ENCODE peak calls at places on chromosomes 2 and 18, in seven cellular contexts. V, K, I, X, W, Y and Z are unnamed samples. For H3K36me3, the result is how much of the 10 kb centered on the place peaks cover.

GRCh38 chr2:234770715-234771141 is 181.1 kb upstream of the SH3BP4 start:
- DNase-seq in V (peak), K (no peak), I (no peak), X (no peak), W (no peak), Y (no peak), Z (no peak)

GRCh38 chr18:63677490-63678225 is 16.0 kb upstream of the SERPINB3 start:
- DNase-seq in V (no peak), K (no peak), I (no peak), X (no peak), W (no peak), Y (no peak), Z (no peak)

GRCh38 chr2:135742307-135742838 is 718 bp downstream of the UBXN4 start:
- DNase-seq in V (peak), K (peak), I (peak), X (no peak), W (peak), Y (peak), Z (peak)

GRCh38 chr2:11669454-11670291 is at the start of gene NTSR2:
- DNase-seq in V (peak), K (no peak), I (peak), X (no peak), W (no peak), Y (peak), Z (no peak)

GRCh38 chr2:170766693-170767092 is 3.5 kb upstream of the ERICH2 start:
- DNase-seq in V (no peak), K (no peak), I (peak), X (no peak), W (no peak), Y (no peak), Z (no peak)

GRCh38 chr2:161418275-161418714 is 2.2 kb downstream of the TBR1 start:
- DNase-seq in V (no peak), K (no peak), I (peak), X (no peak), W (no peak), Y (no peak), Z (no peak)

GRCh38 chr2:8568543-8569302 is 113.1 kb upstream of the ID2 start:
- DNase-seq in V (no peak), K (no peak), I (no peak), X (no peak), W (no peak), Y (no peak), Z (no peak)

GRCh38 chr2:42895796-42896145 is 103.4 kb upstream of the HAAO start:
- DNase-seq in V (no peak), K (no peak), I (no peak), X (no peak), W (no peak), Y (no peak), Z (no peak)

GRCh38 chr2:240304746-240305161 is 130.7 kb upstream of the GPC1 start:
- DNase-seq in V (no peak), K (no peak), I (no peak), X (no peak), W (no peak), Y (no peak), Z (no peak)

GRCh38 chr2:214543386-214543955 is 132.6 kb downstream of the VWC2L start:
- DNase-seq in V (peak), K (no peak), I (no peak), X (no peak), W (peak), Y (no peak), Z (peak)

GRCh38 chr18:37544196-37544595 is 21.4 kb downstream of the CELF4 start:
- DNase-seq in V (no peak), K (no peak), I (no peak), X (no peak), W (no peak), Y (no peak), Z (no peak)

GRCh38 chr2:56582570-56582969 is 398.8 kb downstream of the CCDC85A start:
- DNase-seq in V (no peak), K (no peak), I (no peak), X (no peak), W (no peak), Y (no peak), Z (no peak)

GRCh38 chr2:47221039-47221438 is 65.9 kb upstream of the STPG4 start:
- DNase-seq in V (peak), K (no peak), I (no peak), X (no peak), W (no peak), Y (no peak), Z (no peak)

GRCh38 chr2:181586569-181587076 is 70.3 kb downstream of the CERKL start:
- DNase-seq in V (peak), K (peak), I (peak), X (no peak), W (peak), Y (no peak), Z (no peak)

GRCh38 chr18:65567372-65567771 is 183.4 kb upstream of the CDH7 start:
- DNase-seq in V (no peak), K (no peak), I (peak), X (no peak), W (no peak), Y (no peak), Z (no peak)

GRCh38 chr18:23126352-23127056 is 8.8 kb upstream of the CABLES1 start:
- DNase-seq in V (no peak), K (no peak), I (no peak), X (no peak), W (no peak), Y (no peak), Z (no peak)

GRCh38 chr2:109028280-109028679 is 39.3 kb upstream of the EDAR start:
- DNase-seq in V (no peak), K (peak), I (no peak), X (no peak), W (no peak), Y (no peak), Z (no peak)

GRCh38 chr2:147636238-147636887 is 208.5 kb upstream of the ACVR2A start:
- DNase-seq in V (peak), K (no peak), I (no peak), X (no peak), W (no peak), Y (no peak), Z (peak)

GRCh38 chr2:60351802-60352201 is 201.7 kb downstream of the BCL11A start:
- DNase-seq in V (no peak), K (peak), I (no peak), X (no peak), W (no peak), Y (no peak), Z (no peak)

GRCh38 chr2:60351321-60351720 is 202.1 kb downstream of the BCL11A start:
- DNase-seq in V (no peak), K (peak), I (no peak), X (no peak), W (no peak), Y (no peak), Z (no peak)

GRCh38 chr2:60353406-60353800 is 200.1 kb downstream of the BCL11A start:
- DNase-seq in V (no peak), K (peak), I (peak), X (no peak), W (no peak), Y (no peak), Z (no peak)

GRCh38 chr2:60353863-60354262 is 199.6 kb downstream of the BCL11A start:
- DNase-seq in V (no peak), K (peak), I (no peak), X (no peak), W (peak), Y (no peak), Z (no peak)

GRCh38 chr2:60352491-60353405 is 200.7 kb downstream of the BCL11A start:
- DNase-seq in V (no peak), K (peak), I (no peak), X (no peak), W (no peak), Y (no peak), Z (no peak)
- H3K27ac ChIP-seq in V (no peak), K (peak), I (no peak), X (no peak), W (no peak), Y (no peak), Z (no peak)

GRCh38 chr2:88751770-88752169 is 60.3 kb downstream of the RPIA start:
- DNase-seq in V (no peak), K (no peak), I (no peak), X (no peak), W (peak), Y (no peak), Z (no peak)
- H3K4me2 ChIP-seq in V (no peak), K (peak), I (no peak), X (no peak), W (peak), Y (no peak), Z (no peak)

GRCh38 chr2:63124209-63124608 is 73.6 kb downstream of the OTX1 start:
- DNase-seq in V (no peak), K (no peak), I (no peak), X (no peak), W (no peak), Y (no peak), Z (no peak)

GRCh38 chr2:63121055-63121834 is 70.6 kb downstream of the OTX1 start:
- DNase-seq in V (no peak), K (no peak), I (peak), X (no peak), W (no peak), Y (no peak), Z (no peak)

GRCh38 chr2:63124850-63125249 is 74.2 kb downstream of the OTX1 start:
- DNase-seq in V (no peak), K (no peak), I (no peak), X (no peak), W (no peak), Y (no peak), Z (no peak)

GRCh38 chr2:63127594-63127993 is 77.0 kb downstream of the OTX1 start:
- DNase-seq in V (no peak), K (no peak), I (no peak), X (no peak), W (no peak), Y (no peak), Z (no peak)

GRCh38 chr2:63122921-63123320 is 72.3 kb downstream of the OTX1 start:
- DNase-seq in V (no peak), K (no peak), I (no peak), X (no peak), W (no peak), Y (no peak), Z (no peak)
- H3K36me3 ChIP-seq in V (under half), K (under half), I (under half), X (under half), W (under half), Y (under half), Z (under half)

DNA sequence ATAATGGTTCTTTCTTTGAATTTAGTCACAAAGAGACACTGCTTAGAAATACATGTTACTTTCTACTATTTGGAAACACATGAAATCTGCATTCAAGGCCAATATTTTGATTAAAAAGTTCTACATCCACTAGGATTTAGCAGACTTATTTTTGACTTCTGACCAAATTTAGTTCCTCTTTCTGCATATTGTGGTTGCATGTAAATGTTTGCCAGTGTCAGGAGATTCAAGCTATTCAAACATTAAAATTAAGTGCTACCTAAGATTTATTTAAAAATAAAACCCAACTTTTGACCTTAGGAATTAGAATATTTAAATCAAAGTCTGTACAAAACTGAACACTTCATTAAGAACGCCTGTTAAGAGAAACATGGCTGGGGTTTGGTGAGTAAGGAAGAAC is 891.1 kb downstream of the CPS1 start:
- DNase-seq in V (no peak), K (peak), I (no peak), X (no peak), W (no peak), Y (no peak), Z (no peak)
- H3K27ac ChIP-seq in V (no peak), K (no peak), I (no peak), X (no peak), W (no peak), Y (no peak), Z (no peak)

GRCh38 chr2:157809212-157809611 is 66.9 kb downstream of the ACVR1 start:
- DNase-seq in V (peak), K (no peak), I (no peak), X (no peak), W (no peak), Y (peak), Z (no peak)
- H3K4me2 ChIP-seq in V (no peak), K (no peak), I (no peak), X (no peak), W (no peak), Y (no peak), Z (no peak)

GRCh38 chr2:96844405-96844808 is 586 bp upstream of the ANKRD23 start:
- DNase-seq in V (no peak), K (no peak), I (no peak), X (no peak), W (no peak), Y (no peak), Z (no peak)

GRCh38 chr2:96842600-96842999 is 1.2 kb downstream of the ANKRD23 start:
- DNase-seq in V (no peak), K (no peak), I (no peak), X (no peak), W (no peak), Y (no peak), Z (no peak)

GRCh38 chr2:96848264-96848663 is 4.4 kb upstream of the ANKRD23 start:
- DNase-seq in V (no peak), K (no peak), I (no peak), X (no peak), W (no peak), Y (no peak), Z (no peak)

GRCh38 chr2:96843538-96844268 is at the start of gene ANKRD23:
- DNase-seq in V (no peak), K (no peak), I (no peak), X (no peak), W (no peak), Y (no peak), Z (no peak)

GRCh38 chr2:96847586-96847985 is 3.8 kb upstream of the ANKRD23 start:
- DNase-seq in V (no peak), K (peak), I (no peak), X (no peak), W (peak), Y (no peak), Z (no peak)
- H3K36me3 ChIP-seq in V (under half), K (under half), I (under half), X (under half), W (under half), Y (under half), Z (under half)

DNA sequence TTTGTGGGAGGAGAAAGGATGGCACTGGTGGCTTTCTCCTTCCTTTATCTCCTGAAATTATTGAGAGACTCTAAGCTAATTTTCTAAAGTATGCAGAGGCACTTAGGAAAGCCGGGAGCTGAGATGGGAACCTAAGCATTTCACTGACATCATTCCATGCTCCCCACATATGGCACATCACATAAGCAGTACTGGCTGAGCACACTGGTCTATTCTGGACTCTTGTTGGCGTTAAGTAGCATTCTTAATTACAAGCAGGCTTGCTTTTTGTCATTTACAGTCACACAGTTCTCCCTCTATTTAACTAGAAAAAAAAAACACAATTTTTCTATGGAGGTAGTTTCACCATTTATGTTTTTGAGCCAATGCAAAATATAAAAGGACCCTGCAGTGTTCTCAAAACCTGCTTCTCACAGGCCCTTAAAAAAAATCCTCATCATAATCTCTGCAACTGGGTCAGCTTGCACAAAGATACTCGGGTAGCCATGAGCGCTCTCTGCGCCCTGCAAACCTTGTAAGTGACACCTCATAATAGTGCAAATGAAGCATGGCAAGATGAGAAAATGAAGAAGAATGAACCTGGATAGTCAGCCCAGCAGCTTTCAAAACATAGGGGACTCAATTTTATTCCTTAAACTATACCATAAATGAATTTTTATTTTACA is 688.6 kb downstream of the NRXN1 start:
- DNase-seq in V (no peak), K (no peak), I (no peak), X (no peak), W (no peak), Y (no peak), Z (no peak)
- H3K27ac ChIP-seq in V (no peak), K (no peak), I (no peak), X (no peak), W (no peak), Y (no peak), Z (no peak)

DNA sequence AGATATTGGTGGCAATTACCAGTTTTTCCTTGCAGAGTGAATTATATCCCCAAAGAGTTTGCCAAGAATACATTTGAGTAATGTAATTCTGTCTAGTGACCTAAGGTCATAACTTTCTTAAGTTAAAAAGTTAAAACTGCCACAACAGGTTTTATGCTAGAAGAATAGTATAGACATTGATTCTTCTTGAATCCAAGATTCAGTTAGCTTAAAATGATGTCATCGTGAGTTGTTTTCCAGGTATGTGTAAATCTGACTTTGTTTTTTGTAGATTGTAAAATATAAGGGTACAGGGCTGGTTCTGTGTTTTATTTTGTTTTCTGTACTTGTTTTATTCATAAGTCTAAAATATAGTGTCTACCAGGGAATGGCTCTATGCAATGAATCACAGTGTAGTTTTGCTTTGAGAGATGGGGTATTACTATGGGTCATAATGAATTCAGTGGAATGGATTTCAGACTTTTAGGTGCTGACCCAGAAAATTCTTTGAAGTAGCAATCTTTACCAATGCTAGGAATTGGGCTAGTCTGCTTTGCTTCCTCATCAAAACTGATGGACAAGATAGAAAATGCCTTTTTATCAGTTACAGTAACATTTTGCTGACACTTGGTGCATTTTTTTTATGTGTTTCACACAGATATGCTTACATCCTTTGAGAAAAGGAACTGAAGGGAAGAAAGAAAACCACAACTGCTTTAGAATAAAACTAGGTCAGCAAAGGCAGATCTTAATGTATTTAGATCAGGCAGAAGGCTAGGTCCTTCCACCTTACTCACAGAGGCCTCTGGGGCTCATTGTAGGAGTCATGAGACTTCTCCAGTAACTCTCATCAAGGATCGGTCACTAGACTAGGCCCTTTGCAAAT is 20.8 kb upstream of the MGAT5 start:
- DNase-seq in V (no peak), K (no peak), I (no peak), X (no peak), W (peak), Y (no peak), Z (peak)
- H3K4me2 ChIP-seq in V (no peak), K (no peak), I (no peak), X (no peak), W (peak), Y (no peak), Z (peak)

DNA sequence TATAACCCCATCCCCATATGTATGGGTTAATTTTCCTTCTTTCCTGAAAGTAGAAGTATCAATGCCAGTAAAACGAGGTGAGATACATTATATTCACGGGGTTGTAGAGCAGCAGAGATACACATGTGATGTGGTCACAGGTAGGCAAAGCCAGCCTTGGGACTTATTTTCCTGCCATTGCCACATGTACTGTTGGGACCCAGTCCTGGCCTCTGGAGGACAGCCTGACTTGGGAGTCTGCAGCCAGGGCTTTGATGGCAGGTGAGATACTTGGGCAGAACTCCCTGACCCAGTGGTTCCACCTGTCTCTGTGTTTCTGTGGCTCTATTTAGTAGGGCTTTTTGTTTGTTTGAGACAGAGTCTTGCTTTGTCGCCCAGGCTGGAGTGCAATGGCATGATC is 18.1 kb downstream of the PLEKHB2 start:
- DNase-seq in V (no peak), K (no peak), I (no peak), X (no peak), W (no peak), Y (no peak), Z (no peak)
- H3K36me3 ChIP-seq in V (under half), K (under half), I (under half), X (under half), W (under half), Y (under half), Z (under half)

GRCh38 chr2:190637903-190638618 is 10.8 kb upstream of the NAB1 start:
- DNase-seq in V (no peak), K (no peak), I (no peak), X (no peak), W (no peak), Y (peak), Z (no peak)

GRCh38 chr2:190634381-190634780 is 14.5 kb upstream of the NAB1 start:
- DNase-seq in V (peak), K (no peak), I (no peak), X (no peak), W (no peak), Y (no peak), Z (no peak)

GRCh38 chr2:190635781-190636180 is 13.1 kb upstream of the NAB1 start:
- DNase-seq in V (no peak), K (no peak), I (no peak), X (no peak), W (no peak), Y (no peak), Z (no peak)

GRCh38 chr2:190637331-190637734 is 11.6 kb upstream of the NAB1 start:
- DNase-seq in V (peak), K (no peak), I (no peak), X (no peak), W (no peak), Y (peak), Z (no peak)

GRCh38 chr2:190636362-190636761 is 12.5 kb upstream of the NAB1 start:
- DNase-seq in V (peak), K (no peak), I (no peak), X (no peak), W (no peak), Y (peak), Z (peak)
- H3K27ac ChIP-seq in V (no peak), K (no peak), I (no peak), X (no peak), W (no peak), Y (peak), Z (peak)